ENCODE peak calls at places on chromosomes 12 and 14, in seven cellular contexts. O is pulmonary artery endothelial cell, M is mesothelial cell of epicardium, P is adrenal gland, D is tibial artery, I is COR-L47, E is HS-27A. G is an unnamed sample.

GRCh38 chr12:46318037-46318436 is 49.2 kb upstream of the SLC38A1 start:
- DNase-seq in E (no peak), D (no peak), M (no peak), O (no peak), P (no peak), I (no peak), G (no peak)

GRCh38 chr14:19801118-19801464 is 2.5 kb upstream of the OR4N2 start:
- DNase-seq in I (no peak), O (no peak), M (no peak), P (no peak), E (no peak), D (no peak), G (no peak)

GRCh38 chr14:72104011-72104613 is 171.9 kb downstream of the RGS6 start:
- DNase-seq in M (peak), P (no peak), D (no peak), O (no peak), E (no peak), I (no peak), G (no peak)

GRCh38 chr14:90757452-90757851 is 58.8 kb downstream of the TTC7B start:
- DNase-seq in O (no peak), E (no peak), D (no peak), M (no peak), P (no peak), I (no peak), G (no peak)

GRCh38 chr14:67186789-67187188 is 2.5 kb upstream of the GARIN2 start:
- DNase-seq in M (no peak), E (no peak), D (no peak), I (no peak), O (no peak), P (no peak), G (no peak)

GRCh38 chr12:46523446-46523845 is 150.9 kb upstream of the SLC38A2 start:
- DNase-seq in M (no peak), I (no peak), P (no peak), E (no peak), O (no peak), D (no peak), G (peak)

GRCh38 chr12:55972045-55972843 is 1.6 kb upstream of the RAB5B start:
- DNase-seq in M (no peak), I (no peak), D (no peak), P (no peak), O (no peak), E (peak), G (peak)

GRCh38 chr14:99707921-99708320 is 23.8 kb downstream of the CYP46A1 start:
- DNase-seq in D (no peak), I (no peak), P (no peak), M (peak), O (no peak), E (no peak), G (no peak)

GRCh38 chr14:99819514-99819913 is 26.3 kb downstream of the EML1 start:
- DNase-seq in M (no peak), I (no peak), P (no peak), E (no peak), O (no peak), D (no peak), G (no peak)

GRCh38 chr12:76720068-76720467 is 43.8 kb upstream of the ZDHHC17 start:
- DNase-seq in D (no peak), P (no peak), O (no peak), E (peak), I (no peak), M (no peak), G (peak)

GRCh38 chr12:5556033-5556614 is 124.2 kb downstream of the NTF3 start:
- DNase-seq in M (no peak), O (no peak), I (no peak), P (no peak), D (no peak), E (no peak), G (no peak)

GRCh38 chr12:49347307-49348237 is 884 bp downstream of the DNAJC22 start:
- DNase-seq in M (peak), O (no peak), P (peak), I (peak), D (no peak), E (no peak), G (peak)

GRCh38 chr12:112686373-112686772 is 105.2 kb upstream of the RPH3A start:
- DNase-seq in P (no peak), M (no peak), E (peak), D (no peak), O (no peak), I (no peak), G (no peak)

GRCh38 chr12:42789808-42790760 is 200.5 kb upstream of the PRICKLE1 start:
- DNase-seq in D (no peak), I (no peak), P (no peak), O (peak), M (no peak), E (no peak), G (no peak)

GRCh38 chr14:72619071-72619710 is 274.7 kb downstream of the DPF3 start:
- DNase-seq in D (no peak), O (no peak), M (no peak), P (peak), I (no peak), E (no peak), G (no peak)

GRCh38 chr12:6468283-6468575 is 2.2 kb downstream of the VAMP1 start:
- DNase-seq in P (no peak), E (no peak), D (no peak), I (no peak), O (no peak), M (no peak), G (peak)

GRCh38 chr12:111351026-111351425 is 17.9 kb downstream of the PHETA1 start:
- DNase-seq in P (no peak), E (no peak), D (no peak), O (no peak), I (no peak), M (no peak), G (no peak)

GRCh38 chr12:104230304-104230703 is 14.7 kb downstream of the TXNRD1 start:
- DNase-seq in D (no peak), M (no peak), O (no peak), P (no peak), I (no peak), E (no peak), G (no peak)

GRCh38 chr12:49667319-49668090 is 39.7 kb downstream of the FMNL3 start:
- DNase-seq in M (no peak), P (no peak), I (no peak), O (no peak), E (no peak), D (no peak), G (peak)

GRCh38 chr14:100536721-100537700 is 50.2 kb downstream of the BEGAIN start:
- DNase-seq in D (peak), M (peak), I (no peak), P (peak), O (no peak), E (no peak), G (no peak)

GRCh38 chr14:94775875-94776217 is 5.9 kb upstream of the GSC start:
- DNase-seq in E (no peak), O (no peak), P (no peak), M (no peak), I (no peak), D (no peak), G (no peak)

GRCh38 chr12:12380949-12381593 is 24.2 kb downstream of the BORCS5 start:
- DNase-seq in E (no peak), O (no peak), P (no peak), I (no peak), D (no peak), M (no peak), G (no peak)

GRCh38 chr12:99170026-99170425 is 477.5 kb upstream of the GARIN6 start:
- DNase-seq in M (no peak), P (no peak), O (no peak), D (no peak), I (no peak), E (no peak), G (no peak)

GRCh38 chr12:54704187-54704586 is 56.0 kb upstream of the DCD start:
- DNase-seq in D (no peak), E (no peak), I (no peak), O (no peak), P (no peak), M (no peak), G (no peak)

GRCh38 chr12:11958216-11959091 is 112.3 kb upstream of the BCL2L14 start:
- DNase-seq in I (no peak), M (no peak), P (no peak), E (peak), D (no peak), O (peak), G (peak)

G was measured in HFFc6.